ENCODE peak calls at places on chromosomes 16 and 17, in ten cellular contexts. One of them, this sample, is unnamed.

GRCh38 chr16:31190818-31191444 is 11.0 kb downstream of the FUS start:
- DNase-seq in GM23338: no peak
- DNase-seq in sigmoid colon: no peak
- DNase-seq in suprapubic skin: no peak
- DNase-seq in HCT116: no peak
- DNase-seq in SK-N-MC: no peak
- DNase-seq in transverse colon: no peak
- DNase-seq in HL-60: no peak
- DNase-seq in breast epithelium: no peak
- DNase-seq in spleen: peak
- DNase-seq in this sample: no peak

GRCh38 chr17:36623281-36623680 is 21.9 kb downstream of the MRM1 start:
- DNase-seq in HCT116: no peak
- DNase-seq in breast epithelium: no peak
- DNase-seq in HL-60: no peak
- DNase-seq in sigmoid colon: no peak
- DNase-seq in SK-N-MC: no peak
- DNase-seq in spleen: no peak
- DNase-seq in transverse colon: no peak
- DNase-seq in suprapubic skin: no peak
- DNase-seq in GM23338: no peak
- DNase-seq in this sample: no peak

GRCh38 chr16:17561056-17561455 is 90.3 kb upstream of the XYLT1 start:
- DNase-seq in transverse colon: no peak
- DNase-seq in SK-N-MC: no peak
- DNase-seq in sigmoid colon: no peak
- DNase-seq in breast epithelium: no peak
- DNase-seq in spleen: no peak
- DNase-seq in GM23338: no peak
- DNase-seq in HL-60: no peak
- DNase-seq in suprapubic skin: no peak
- DNase-seq in HCT116: no peak
- DNase-seq in this sample: peak

GRCh38 chr17:64339516-64340475 is 50.9 kb downstream of the PECAM1 start:
- DNase-seq in spleen: no peak
- DNase-seq in HL-60: no peak
- DNase-seq in HCT116: no peak
- DNase-seq in transverse colon: no peak
- DNase-seq in GM23338: no peak
- DNase-seq in suprapubic skin: no peak
- DNase-seq in SK-N-MC: no peak
- DNase-seq in sigmoid colon: no peak
- DNase-seq in breast epithelium: no peak
- DNase-seq in this sample: no peak

GRCh38 chr16:10880609-10881452 is 3.8 kb downstream of the CIITA start:
- DNase-seq in suprapubic skin: no peak
- DNase-seq in SK-N-MC: no peak
- DNase-seq in breast epithelium: no peak
- DNase-seq in sigmoid colon: peak
- DNase-seq in GM23338: no peak
- DNase-seq in transverse colon: no peak
- DNase-seq in HCT116: no peak
- DNase-seq in HL-60: no peak
- DNase-seq in spleen: no peak
- DNase-seq in this sample: no peak

GRCh38 chr16:62913333-62913732 is 877.1 kb upstream of the CDH8 start:
- DNase-seq in SK-N-MC: no peak
- DNase-seq in sigmoid colon: no peak
- DNase-seq in transverse colon: no peak
- DNase-seq in HCT116: no peak
- DNase-seq in GM23338: no peak
- DNase-seq in HL-60: no peak
- DNase-seq in spleen: no peak
- DNase-seq in breast epithelium: no peak
- DNase-seq in suprapubic skin: no peak
- DNase-seq in this sample: no peak

GRCh38 chr16:64952177-64952576 is 169.7 kb downstream of the CDH11 start:
- DNase-seq in HL-60: no peak
- DNase-seq in sigmoid colon: no peak
- DNase-seq in SK-N-MC: no peak
- DNase-seq in HCT116: no peak
- DNase-seq in breast epithelium: no peak
- DNase-seq in spleen: no peak
- DNase-seq in GM23338: no peak
- DNase-seq in suprapubic skin: no peak
- DNase-seq in transverse colon: no peak
- DNase-seq in this sample: no peak

GRCh38 chr17:17048106-17048505 is 5.8 kb downstream of the MPRIP start:
- DNase-seq in SK-N-MC: no peak
- DNase-seq in spleen: no peak
- DNase-seq in transverse colon: no peak
- DNase-seq in GM23338: no peak
- DNase-seq in HL-60: no peak
- DNase-seq in HCT116: no peak
- DNase-seq in sigmoid colon: peak
- DNase-seq in breast epithelium: no peak
- DNase-seq in suprapubic skin: peak
- DNase-seq in this sample: peak

DNA sequence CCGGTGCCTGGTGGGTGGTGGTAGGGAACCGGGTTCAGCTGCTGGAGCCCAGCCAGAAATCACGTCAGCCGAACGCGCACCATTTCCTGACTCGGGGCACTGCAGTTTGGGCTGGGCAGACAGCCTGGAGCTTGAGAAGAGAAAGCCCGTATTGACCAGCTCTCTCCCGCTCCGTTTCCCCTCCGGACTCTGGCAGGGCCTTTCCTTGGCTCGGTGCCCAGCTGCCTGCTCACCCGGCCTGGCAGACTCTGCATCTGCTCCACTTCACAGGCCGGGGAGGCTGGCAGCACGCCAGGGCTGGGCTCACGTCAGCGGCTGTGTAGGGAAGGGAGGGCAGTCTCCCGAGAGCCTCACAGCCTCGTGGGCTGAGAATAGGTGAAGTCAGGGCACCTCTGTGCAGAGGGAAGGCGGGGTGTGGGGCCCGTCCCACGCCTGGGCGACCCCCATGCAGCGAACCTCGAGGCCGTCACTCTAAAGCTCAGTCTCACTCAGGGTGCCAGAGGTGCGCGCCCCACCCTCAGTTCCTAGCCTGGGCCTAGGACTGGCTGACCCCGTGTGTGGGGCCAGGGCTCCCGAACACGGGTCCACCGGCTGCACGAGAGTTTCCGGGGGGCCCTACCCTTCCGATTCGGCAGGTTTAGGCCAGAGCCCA is 59.1 kb downstream of the OR1D5 start:
- DNase-seq in spleen: peak
- DNase-seq in HCT116: peak
- DNase-seq in HL-60: peak
- DNase-seq in sigmoid colon: peak
- DNase-seq in transverse colon: peak
- DNase-seq in breast epithelium: peak
- DNase-seq in SK-N-MC: no peak
- DNase-seq in GM23338: no peak
- DNase-seq in suprapubic skin: peak
- DNase-seq in this sample: peak
- TF ChIP-seq POLR2AphosphoS5 in spleen: peak
- TF ChIP-seq POLR2AphosphoS5 in HCT116: peak
- TF ChIP-seq POLR2AphosphoS5 in HL-60: peak
- TF ChIP-seq POLR2AphosphoS5 in sigmoid colon: peak
- TF ChIP-seq POLR2AphosphoS5 in transverse colon: peak
- TF ChIP-seq POLR2AphosphoS5 in breast epithelium: peak
- TF ChIP-seq POLR2AphosphoS5 in SK-N-MC: no peak
- TF ChIP-seq POLR2AphosphoS5 in GM23338: no peak
- TF ChIP-seq POLR2AphosphoS5 in suprapubic skin: peak
- TF ChIP-seq POLR2AphosphoS5 in this sample: peak

GRCh38 chr17:57899822-57900221 is 50.0 kb upstream of the MRPS23 start:
- DNase-seq in HL-60: peak
- DNase-seq in GM23338: no peak
- DNase-seq in sigmoid colon: no peak
- DNase-seq in HCT116: no peak
- DNase-seq in SK-N-MC: no peak
- DNase-seq in spleen: peak
- DNase-seq in breast epithelium: peak
- DNase-seq in transverse colon: peak
- DNase-seq in suprapubic skin: no peak
- DNase-seq in this sample: peak

GRCh38 chr17:57899391-57899790 is 49.5 kb upstream of the MRPS23 start:
- DNase-seq in HL-60: no peak
- DNase-seq in transverse colon: no peak
- DNase-seq in HCT116: no peak
- DNase-seq in SK-N-MC: no peak
- DNase-seq in spleen: no peak
- DNase-seq in GM23338: no peak
- DNase-seq in breast epithelium: no peak
- DNase-seq in sigmoid colon: no peak
- DNase-seq in suprapubic skin: no peak
- DNase-seq in this sample: peak

GRCh38 chr17:57902800-57903759 is 52.1 kb downstream of the CUEDC1 start:
- DNase-seq in suprapubic skin: peak
- DNase-seq in SK-N-MC: no peak
- DNase-seq in spleen: peak
- DNase-seq in breast epithelium: peak
- DNase-seq in sigmoid colon: peak
- DNase-seq in transverse colon: peak
- DNase-seq in GM23338: no peak
- DNase-seq in HL-60: peak
- DNase-seq in HCT116: peak
- DNase-seq in this sample: peak

GRCh38 chr17:57902117-57902799 is 52.4 kb upstream of the MRPS23 start:
- DNase-seq in SK-N-MC: no peak
- DNase-seq in breast epithelium: no peak
- DNase-seq in transverse colon: no peak
- DNase-seq in sigmoid colon: no peak
- DNase-seq in GM23338: no peak
- DNase-seq in spleen: no peak
- DNase-seq in HCT116: no peak
- DNase-seq in HL-60: no peak
- DNase-seq in suprapubic skin: no peak
- DNase-seq in this sample: no peak

DNA sequence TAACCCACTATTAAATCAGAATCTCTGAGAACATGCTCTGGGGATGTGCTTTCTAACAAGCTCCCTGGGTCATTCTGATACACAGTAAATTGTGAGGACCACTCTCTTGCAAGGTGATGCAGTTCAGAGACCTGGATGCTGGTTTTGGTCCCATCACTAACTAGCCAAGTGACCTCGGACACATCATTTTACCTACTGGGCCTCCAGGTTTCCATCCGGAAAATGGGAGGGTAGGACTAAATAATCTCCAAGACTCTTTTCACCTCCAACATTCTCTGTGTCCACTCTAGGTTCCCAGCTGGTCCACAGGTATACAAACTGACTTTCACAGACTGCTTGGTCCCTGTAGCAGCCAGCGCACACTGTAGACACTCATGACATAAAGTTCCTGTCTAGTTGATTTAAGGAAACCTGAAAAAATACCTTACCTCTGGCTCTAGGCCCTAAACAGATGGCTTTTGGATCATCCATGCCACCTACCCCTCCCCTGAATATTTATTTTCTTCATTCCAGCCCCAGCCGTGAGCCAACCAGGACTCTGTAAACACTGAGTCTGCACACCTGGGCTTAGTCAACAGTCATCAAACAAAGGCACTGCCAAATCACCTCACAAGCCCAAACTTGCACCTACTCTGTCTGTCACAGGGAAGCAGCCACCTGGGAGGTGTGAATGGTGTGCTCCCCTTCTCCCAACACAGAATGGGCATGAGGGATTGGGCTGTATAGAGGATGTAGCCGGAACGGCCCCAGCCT is 51.3 kb upstream of the MRPS23 start:
- DNase-seq in transverse colon: peak
- DNase-seq in SK-N-MC: no peak
- DNase-seq in HCT116: no peak
- DNase-seq in breast epithelium: peak
- DNase-seq in HL-60: no peak
- DNase-seq in GM23338: no peak
- DNase-seq in sigmoid colon: no peak
- DNase-seq in suprapubic skin: no peak
- DNase-seq in spleen: no peak
- DNase-seq in this sample: peak
- TF ChIP-seq POLR2AphosphoS5 in transverse colon: no peak
- TF ChIP-seq POLR2AphosphoS5 in SK-N-MC: no peak
- TF ChIP-seq POLR2AphosphoS5 in HCT116: no peak
- TF ChIP-seq POLR2AphosphoS5 in breast epithelium: no peak
- TF ChIP-seq POLR2AphosphoS5 in HL-60: no peak
- TF ChIP-seq POLR2AphosphoS5 in GM23338: no peak
- TF ChIP-seq POLR2AphosphoS5 in sigmoid colon: no peak
- TF ChIP-seq POLR2AphosphoS5 in suprapubic skin: no peak
- TF ChIP-seq POLR2AphosphoS5 in spleen: no peak
- TF ChIP-seq POLR2AphosphoS5 in this sample: no peak

DNA sequence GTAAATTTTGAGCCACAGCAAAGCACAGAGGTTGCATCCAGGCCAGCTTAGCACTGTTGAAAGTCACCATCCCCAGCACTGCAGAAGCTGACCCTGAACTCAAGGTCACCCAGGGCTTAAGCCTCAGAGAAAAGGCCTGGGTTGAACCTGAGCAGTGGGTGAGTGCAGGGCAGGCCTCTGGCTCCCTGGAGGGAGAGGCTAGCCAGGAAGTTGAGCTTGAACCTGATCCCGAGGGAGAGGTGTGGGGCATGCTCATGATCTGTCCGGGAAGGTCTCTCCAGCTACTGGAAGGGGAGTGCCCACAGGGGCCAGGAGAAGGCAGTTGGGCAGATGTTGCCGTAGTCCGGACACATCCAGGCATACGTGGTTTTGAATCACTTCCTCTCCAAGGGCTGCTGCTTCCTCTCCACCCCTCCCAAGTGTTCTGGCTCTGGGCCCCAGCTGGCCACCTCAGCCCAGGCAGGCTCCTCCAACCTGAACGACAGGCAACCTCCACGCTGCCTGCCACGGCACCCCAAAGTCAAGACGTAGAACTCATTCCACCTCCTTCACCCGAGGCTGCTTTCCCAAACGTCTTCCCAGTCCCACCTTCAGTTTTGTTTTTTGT is 18.4 kb downstream of the CARHSP1 start:
- DNase-seq in spleen: peak
- DNase-seq in sigmoid colon: peak
- DNase-seq in GM23338: no peak
- DNase-seq in breast epithelium: no peak
- DNase-seq in suprapubic skin: no peak
- DNase-seq in SK-N-MC: no peak
- DNase-seq in HL-60: no peak
- DNase-seq in transverse colon: no peak
- DNase-seq in HCT116: no peak
- DNase-seq in this sample: peak
- TF ChIP-seq POLR2AphosphoS5 in spleen: peak
- TF ChIP-seq POLR2AphosphoS5 in sigmoid colon: no peak
- TF ChIP-seq POLR2AphosphoS5 in GM23338: peak
- TF ChIP-seq POLR2AphosphoS5 in breast epithelium: no peak
- TF ChIP-seq POLR2AphosphoS5 in suprapubic skin: no peak
- TF ChIP-seq POLR2AphosphoS5 in SK-N-MC: peak
- TF ChIP-seq POLR2AphosphoS5 in HL-60: peak
- TF ChIP-seq POLR2AphosphoS5 in transverse colon: peak
- TF ChIP-seq POLR2AphosphoS5 in HCT116: peak
- TF ChIP-seq POLR2AphosphoS5 in this sample: peak

GRCh38 chr17:2214047-2214717 is 89.4 kb downstream of the SMG6 start:
- DNase-seq in GM23338: no peak
- DNase-seq in SK-N-MC: no peak
- DNase-seq in sigmoid colon: peak
- DNase-seq in suprapubic skin: peak
- DNase-seq in breast epithelium: no peak
- DNase-seq in HCT116: no peak
- DNase-seq in HL-60: no peak
- DNase-seq in spleen: no peak
- DNase-seq in transverse colon: peak
- DNase-seq in this sample: no peak

GRCh38 chr17:2218426-2218825 is 85.2 kb downstream of the SMG6 start:
- DNase-seq in GM23338: no peak
- DNase-seq in transverse colon: no peak
- DNase-seq in SK-N-MC: no peak
- DNase-seq in HCT116: no peak
- DNase-seq in sigmoid colon: no peak
- DNase-seq in HL-60: no peak
- DNase-seq in breast epithelium: no peak
- DNase-seq in spleen: no peak
- DNase-seq in suprapubic skin: no peak
- DNase-seq in this sample: no peak

GRCh38 chr17:2214887-2215615 is 88.5 kb downstream of the SMG6 start:
- DNase-seq in SK-N-MC: no peak
- DNase-seq in GM23338: no peak
- DNase-seq in HCT116: no peak
- DNase-seq in breast epithelium: no peak
- DNase-seq in HL-60: no peak
- DNase-seq in spleen: no peak
- DNase-seq in suprapubic skin: no peak
- DNase-seq in transverse colon: peak
- DNase-seq in sigmoid colon: peak
- DNase-seq in this sample: no peak

GRCh38 chr17:2213291-2213960 is 90.2 kb downstream of the SMG6 start:
- DNase-seq in sigmoid colon: peak
- DNase-seq in suprapubic skin: no peak
- DNase-seq in transverse colon: no peak
- DNase-seq in GM23338: no peak
- DNase-seq in HCT116: no peak
- DNase-seq in spleen: no peak
- DNase-seq in HL-60: no peak
- DNase-seq in breast epithelium: no peak
- DNase-seq in SK-N-MC: no peak
- DNase-seq in this sample: no peak

DNA sequence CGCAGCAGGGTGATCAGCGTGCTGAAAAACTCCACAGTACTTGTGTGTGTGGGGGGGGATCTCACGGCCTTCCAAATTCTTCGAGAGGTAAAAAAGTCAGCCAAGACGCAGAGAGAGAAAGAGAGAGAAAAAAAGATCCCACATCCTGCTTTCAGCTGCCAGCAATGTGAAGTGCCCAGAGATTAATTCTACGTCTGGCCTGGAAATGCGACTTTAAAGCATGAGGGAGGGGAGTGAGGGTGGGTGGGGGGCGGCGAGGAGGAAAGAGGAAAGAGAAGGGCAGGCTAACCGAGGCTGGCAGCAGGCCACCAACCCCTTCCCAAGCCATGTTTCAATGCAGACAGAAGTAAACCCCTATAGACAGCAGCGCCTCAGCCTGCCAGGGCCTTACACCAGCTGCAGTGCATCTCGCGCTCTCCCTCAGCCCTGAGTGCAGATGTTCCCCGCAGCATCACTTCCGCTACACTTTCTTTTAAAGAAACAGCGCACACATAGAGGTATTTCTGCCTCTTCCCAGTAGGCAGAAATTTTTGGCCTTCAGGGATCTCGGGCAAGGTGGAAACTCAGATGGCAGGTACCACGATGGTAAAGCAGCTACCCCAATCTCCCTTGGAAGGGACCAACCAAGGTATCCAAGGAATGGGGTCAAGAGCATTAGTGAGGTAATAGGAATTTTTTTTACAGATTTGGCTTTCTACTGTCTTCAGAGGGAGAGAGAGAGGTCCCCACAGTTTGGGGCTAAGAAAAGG is 87.8 kb downstream of the SMG6 start:
- DNase-seq in spleen: peak
- DNase-seq in breast epithelium: peak
- DNase-seq in transverse colon: peak
- DNase-seq in suprapubic skin: peak
- DNase-seq in GM23338: peak
- DNase-seq in HCT116: no peak
- DNase-seq in HL-60: no peak
- DNase-seq in SK-N-MC: peak
- DNase-seq in sigmoid colon: peak
- DNase-seq in this sample: peak
- TF ChIP-seq POLR2AphosphoS5 in spleen: peak
- TF ChIP-seq POLR2AphosphoS5 in breast epithelium: no peak
- TF ChIP-seq POLR2AphosphoS5 in transverse colon: peak
- TF ChIP-seq POLR2AphosphoS5 in suprapubic skin: no peak
- TF ChIP-seq POLR2AphosphoS5 in GM23338: no peak
- TF ChIP-seq POLR2AphosphoS5 in HCT116: no peak
- TF ChIP-seq POLR2AphosphoS5 in HL-60: no peak
- TF ChIP-seq POLR2AphosphoS5 in SK-N-MC: no peak
- TF ChIP-seq POLR2AphosphoS5 in sigmoid colon: peak
- TF ChIP-seq POLR2AphosphoS5 in this sample: peak

This sample was measured in upper lobe of left lung.